ENCODE peak calls at places on chromosome 21, in eight cellular contexts. W, U, K, N, J, T, B and I are unnamed samples.

GRCh38 chr21:31731112-31731801 is 661 bp downstream of the SCAF4 start:
- DNase-seq in W (peak), U (peak), K (no peak), N (peak), J (peak), T (peak), B (no peak), I (peak)

GRCh38 chr21:26167593-26167992 is 3.0 kb downstream of the APP start:
- DNase-seq in W (no peak), U (no peak), K (no peak), N (no peak), J (no peak), T (no peak), B (no peak), I (no peak)

GRCh38 chr21:26977741-26978140 is 10.9 kb upstream of the ADAMTS5 start:
- DNase-seq in W (no peak), U (no peak), K (peak), N (no peak), J (no peak), T (no peak), B (no peak), I (no peak)

GRCh38 chr21:25901580-25901979 is 166.8 kb downstream of the GABPA start:
- DNase-seq in W (no peak), U (no peak), K (peak), N (no peak), J (no peak), T (no peak), B (no peak), I (no peak)

GRCh38 chr21:46504681-46505080 is 46.0 kb downstream of the DIP2A start:
- DNase-seq in W (no peak), U (no peak), K (no peak), N (no peak), J (no peak), T (no peak), B (no peak), I (no peak)

GRCh38 chr21:15520811-15521643 is 208.8 kb upstream of the USP25 start:
- DNase-seq in W (no peak), U (no peak), K (peak), N (no peak), J (no peak), T (no peak), B (no peak), I (no peak)

GRCh38 chr21:46517361-46517760 is 58.7 kb downstream of the DIP2A start:
- DNase-seq in W (peak), U (no peak), K (no peak), N (no peak), J (peak), T (no peak), B (no peak), I (no peak)

GRCh38 chr21:46551636-46552241 is 53.1 kb downstream of the S100B start:
- DNase-seq in W (peak), U (no peak), K (no peak), N (no peak), J (peak), T (no peak), B (no peak), I (peak)

GRCh38 chr21:36169465-36170128 is 13.0 kb downstream of the DOP1B start:
- DNase-seq in W (no peak), U (no peak), K (no peak), N (no peak), J (no peak), T (no peak), B (no peak), I (no peak)

GRCh38 chr21:36166705-36167104 is 10.1 kb downstream of the DOP1B start:
- DNase-seq in W (no peak), U (no peak), K (no peak), N (no peak), J (no peak), T (no peak), B (no peak), I (no peak)

GRCh38 chr21:36171741-36172331 is 15.2 kb downstream of the DOP1B start:
- DNase-seq in W (no peak), U (no peak), K (peak), N (no peak), J (no peak), T (no peak), B (no peak), I (no peak)

GRCh38 chr21:36170823-36171222 is 14.2 kb downstream of the DOP1B start:
- DNase-seq in W (no peak), U (no peak), K (no peak), N (no peak), J (no peak), T (no peak), B (no peak), I (no peak)

GRCh38 chr21:36171327-36171726 is 14.7 kb downstream of the DOP1B start:
- DNase-seq in W (no peak), U (no peak), K (no peak), N (no peak), J (no peak), T (no peak), B (no peak), I (no peak)
- TF ChIP-seq POLR2A in W (no peak), U (no peak), K (no peak), N (no peak), J (no peak), T (no peak), B (no peak), I (no peak)

DNA sequence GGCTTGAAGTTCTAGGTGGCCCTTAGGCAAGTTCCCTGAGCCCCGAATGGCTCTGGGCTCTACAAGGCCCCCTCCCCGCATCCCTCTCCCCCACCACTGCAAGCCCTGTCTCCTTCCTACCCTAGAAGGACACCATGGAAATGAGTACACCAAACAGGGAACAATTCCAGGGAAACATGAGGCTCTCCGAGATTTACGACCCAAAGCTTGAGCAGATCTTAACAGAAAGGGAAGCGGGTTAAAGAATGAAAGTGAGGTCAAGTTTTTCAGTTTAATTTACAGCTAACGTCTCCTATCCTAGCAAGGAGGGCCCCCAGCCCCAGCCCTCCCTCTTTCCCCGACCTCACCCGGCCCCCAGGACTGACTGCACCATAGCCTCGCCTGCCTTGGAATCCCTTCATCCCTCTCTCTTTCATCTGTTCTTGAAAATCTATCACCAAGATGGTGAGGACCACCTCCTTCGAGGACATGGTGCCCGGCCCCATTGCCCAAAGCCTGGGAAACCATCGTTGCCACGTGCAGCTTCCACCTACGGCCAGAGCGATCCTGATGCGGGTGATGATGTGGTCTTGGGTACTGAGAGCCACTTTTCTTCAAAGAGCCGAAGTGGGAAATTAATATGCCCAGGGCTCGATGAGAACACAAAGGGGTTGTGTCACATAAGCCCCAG is 30.5 kb downstream of the SIM2 start:
- DNase-seq in W (no peak), U (no peak), K (no peak), N (no peak), J (peak), T (no peak), B (no peak), I (no peak)
- TF ChIP-seq POLR2A in W (no peak), U (no peak), K (no peak), N (no peak), J (no peak), T (no peak), B (no peak), I (no peak)

DNA sequence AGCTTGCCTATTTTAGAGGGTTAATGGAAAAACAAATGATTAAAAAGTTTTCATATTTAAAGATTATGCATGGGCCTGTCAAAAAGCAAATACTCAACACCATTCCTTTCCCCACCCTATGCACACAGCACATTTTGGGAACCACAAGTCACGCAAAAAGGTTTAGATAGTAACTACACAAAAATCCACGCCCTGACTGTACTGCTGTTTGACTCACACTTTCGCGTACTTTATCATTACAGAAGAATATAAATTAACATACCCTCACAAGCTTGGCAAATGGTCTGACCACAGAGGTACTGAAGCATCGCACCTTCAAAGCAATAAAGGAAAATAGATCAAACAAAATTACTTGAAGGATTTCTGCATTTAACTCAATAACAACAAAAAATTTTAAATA is 1.4 kb downstream of the ATP5PO start:
- DNase-seq in W (no peak), U (no peak), K (no peak), N (no peak), J (no peak), T (no peak), B (no peak), I (no peak)
- TF ChIP-seq POLR2A in W (no peak), U (no peak), K (no peak), N (no peak), J (no peak), T (no peak), B (no peak), I (no peak)

DNA sequence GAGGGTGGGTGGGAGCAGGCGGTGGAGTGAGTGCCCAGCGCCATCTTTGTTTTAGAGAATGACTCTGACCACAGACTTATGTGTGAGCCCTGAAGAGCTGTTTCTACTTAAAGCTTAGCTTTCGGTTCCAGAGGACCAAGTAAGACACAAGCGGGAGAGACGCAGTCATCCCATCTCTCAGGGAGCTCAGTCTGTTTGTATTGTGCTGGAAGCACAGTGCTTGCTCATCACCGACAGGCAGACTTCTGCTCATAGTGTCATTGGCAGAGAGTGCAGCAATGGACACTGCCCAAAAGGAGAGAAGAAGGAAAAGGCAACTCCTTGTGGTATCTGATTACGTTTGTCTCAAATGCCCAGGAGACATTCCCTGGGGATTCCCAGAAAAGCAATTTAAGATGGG is 65.8 kb downstream of the KCNJ15 start:
- DNase-seq in W (no peak), U (no peak), K (peak), N (no peak), J (no peak), T (no peak), B (no peak), I (no peak)
- TF ChIP-seq POLR2A in W (no peak), U (no peak), K (no peak), N (no peak), J (no peak), T (no peak), B (no peak), I (no peak)

GRCh38 chr21:44328242-44328895 is 10.8 kb downstream of the CFAP410 start:
- DNase-seq in W (no peak), U (no peak), K (no peak), N (no peak), J (no peak), T (no peak), B (no peak), I (no peak)
- TF ChIP-seq POLR2A in W (no peak), U (no peak), K (no peak), N (no peak), J (no peak), T (peak), B (no peak), I (no peak)

GRCh38 chr21:44011774-44012473 is at the start of gene TRAPPC10:
- DNase-seq in W (peak), U (peak), K (peak), N (peak), J (peak), T (peak), B (peak), I (peak)
- TF ChIP-seq POLR2A in W (peak), U (peak), K (peak), N (peak), J (no peak), T (peak), B (peak), I (peak)

GRCh38 chr21:39348355-39349210 is at the start of gene HMGN1:
- DNase-seq in W (peak), U (peak), K (peak), N (peak), J (peak), T (peak), B (peak), I (peak)

GRCh38 chr21:39348040-39348354 is 891 bp downstream of the HMGN1 start:
- DNase-seq in W (no peak), U (no peak), K (no peak), N (no peak), J (no peak), T (no peak), B (no peak), I (no peak)

GRCh38 chr21:39347537-39347936 is 1.4 kb downstream of the HMGN1 start:
- DNase-seq in W (no peak), U (no peak), K (no peak), N (no peak), J (no peak), T (no peak), B (no peak), I (no peak)

GRCh38 chr21:39350094-39351006 is 1.5 kb upstream of the HMGN1 start:
- DNase-seq in W (no peak), U (no peak), K (no peak), N (no peak), J (no peak), T (no peak), B (no peak), I (no peak)

DNA sequence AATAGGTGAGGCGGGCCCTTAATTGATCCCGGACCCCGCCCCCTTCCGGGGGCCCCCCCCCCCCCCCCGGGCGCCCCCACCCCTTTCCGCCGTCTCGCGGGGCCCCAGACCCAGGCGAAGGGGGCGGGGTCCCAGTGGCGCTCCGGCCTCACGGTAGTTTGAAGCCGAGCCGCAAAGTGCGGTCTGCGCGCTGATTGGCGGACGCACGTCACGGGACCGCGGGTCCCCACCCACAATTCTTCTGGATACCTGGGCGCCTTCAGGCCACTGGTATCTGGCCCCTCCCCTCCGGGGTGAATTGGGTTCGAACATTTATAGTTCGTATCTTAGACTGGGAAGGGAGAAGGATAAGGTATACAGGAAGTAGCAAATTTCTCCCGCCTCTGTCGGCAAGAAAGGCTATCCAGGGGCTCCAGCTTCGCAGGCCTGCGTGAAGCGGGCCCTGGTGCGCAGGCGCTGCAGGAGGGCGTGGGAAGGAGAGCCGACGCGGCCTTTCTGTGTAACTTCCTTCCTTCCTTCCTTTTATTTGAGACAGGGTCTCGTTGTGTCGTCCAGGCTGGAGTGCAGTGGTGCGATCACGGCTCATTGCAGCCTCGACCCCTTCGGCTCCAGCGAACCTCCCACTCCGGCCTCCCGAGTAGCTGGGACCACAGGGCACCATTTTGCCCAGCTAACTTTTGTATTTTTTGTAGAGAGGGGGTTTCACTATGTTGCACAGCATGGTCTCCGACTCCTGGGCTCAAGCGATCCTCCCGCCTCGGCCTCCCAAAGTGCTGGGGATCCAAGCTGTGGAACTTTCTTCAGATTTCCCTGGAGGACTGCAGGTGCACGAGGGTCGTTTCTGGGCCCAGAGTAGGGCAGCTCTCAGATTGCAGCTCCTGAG is 564 bp upstream of the HMGN1 start:
- DNase-seq in W (peak), U (peak), K (peak), N (peak), J (peak), T (peak), B (peak), I (peak)
- TF ChIP-seq POLR2A in W (peak), U (peak), K (no peak), N (peak), J (no peak), T (peak), B (no peak), I (no peak)

GRCh38 chr21:33403128-33403785 is at the start of gene IFNGR2:
- DNase-seq in W (peak), U (peak), K (no peak), N (peak), J (peak), T (peak), B (no peak), I (peak)
- TF ChIP-seq POLR2A in W (peak), U (no peak), K (no peak), N (peak), J (no peak), T (no peak), B (peak), I (no peak)

GRCh38 chr21:44990921-44991320 is 51.1 kb downstream of the SLX9 start:
- DNase-seq in W (peak), U (no peak), K (no peak), N (no peak), J (no peak), T (no peak), B (no peak), I (peak)

GRCh38 chr21:44991538-44992483 is 52.0 kb downstream of the SLX9 start:
- DNase-seq in W (peak), U (no peak), K (peak), N (no peak), J (no peak), T (no peak), B (no peak), I (peak)

GRCh38 chr21:44994016-44994365 is 54.2 kb downstream of the SLX9 start:
- DNase-seq in W (peak), U (no peak), K (no peak), N (no peak), J (no peak), T (no peak), B (no peak), I (peak)

GRCh38 chr21:44993321-44994015 is 53.6 kb downstream of the SLX9 start:
- DNase-seq in W (peak), U (no peak), K (no peak), N (no peak), J (no peak), T (no peak), B (no peak), I (peak)

DNA sequence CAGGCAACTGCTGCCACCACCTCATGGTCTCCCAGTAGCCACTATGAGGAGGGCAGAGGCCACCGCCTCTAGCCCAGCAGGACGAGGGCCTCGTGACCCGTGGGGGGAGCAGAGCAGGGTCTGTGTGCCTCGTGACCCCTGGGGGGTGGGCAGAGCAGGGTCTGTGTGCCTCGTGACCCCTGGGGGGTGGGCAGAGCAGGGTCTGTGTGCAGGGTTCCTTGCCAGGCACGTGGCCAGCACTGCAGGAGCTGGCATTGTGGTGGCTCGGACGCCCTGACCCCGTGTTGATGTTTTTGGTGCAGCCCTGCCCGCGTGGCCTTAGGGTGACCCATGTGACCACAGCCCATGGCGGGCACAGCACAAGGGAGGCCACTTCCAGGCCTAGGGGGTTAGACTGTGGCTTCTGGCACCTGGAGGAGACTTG is 52.8 kb downstream of the SLX9 start:
- DNase-seq in W (peak), U (no peak), K (no peak), N (no peak), J (no peak), T (no peak), B (no peak), I (peak)
- TF ChIP-seq POLR2A in W (no peak), U (no peak), K (no peak), N (no peak), J (no peak), T (no peak), B (no peak), I (no peak)